ENCODE peak calls at places on chromosome 18, in seven cellular contexts. N is GM12892, Q is K562, E is SK-N-SH, C is HepG2, X is GM12878, T is H1. D is an unnamed sample.

GRCh38 chr18:25594351-25594750 is 242.4 kb upstream of the ZNF521 start:
- DNase-seq in Q (no peak), X (no peak), N (no peak), E (peak; percentile 16), C (no peak), T (no peak), D (no peak)

GRCh38 chr18:3525870-3526420 is 76.0 kb downstream of the TGIF1 start:
- DNase-seq in C (no peak), Q (peak; percentile 67), T (no peak), N (no peak), X (peak; percentile 65), E (no peak), D (peak; percentile 28)

GRCh38 chr18:55603775-55604174 is 15.8 kb upstream of the TCF4 start:
- DNase-seq in C (no peak), N (no peak), T (no peak), X (no peak), Q (no peak), E (no peak), D (no peak)

GRCh38 chr18:2994603-2995432 is 18.1 kb downstream of the LPIN2 start:
- DNase-seq in T (no peak), X (no peak), E (no peak), C (no peak), Q (peak; percentile 91), N (no peak), D (no peak)

GRCh38 chr18:48820483-48821250 is 130.1 kb downstream of the SMAD7 start:
- DNase-seq in Q (no peak), T (no peak), C (no peak), X (peak; percentile 93), E (no peak), N (peak; percentile 68), D (peak; percentile 64)

GRCh38 chr18:68148862-68149261 is 566.0 kb downstream of the TMX3 start:
- DNase-seq in C (no peak), X (no peak), Q (no peak), N (no peak), T (no peak), E (no peak), D (no peak)

GRCh38 chr18:41126541-41127235 is 828.3 kb upstream of the PIK3C3 start:
- DNase-seq in C (no peak), X (no peak), E (no peak), Q (no peak), T (no peak), N (no peak), D (no peak)

GRCh38 chr18:56083889-56084288 is 495.9 kb upstream of the TCF4 start:
- DNase-seq in C (no peak), Q (no peak), N (no peak), X (no peak), T (no peak), E (no peak), D (no peak)

GRCh38 chr18:56756971-56757370 is 105.8 kb downstream of the WDR7 start:
- DNase-seq in E (no peak), Q (no peak), T (no peak), C (no peak), X (no peak), N (no peak), D (no peak)

GRCh38 chr18:21548647-21549046 is 51.9 kb downstream of the ESCO1 start:
- DNase-seq in T (no peak), E (no peak), C (no peak), Q (no peak), X (no peak), N (no peak), D (no peak)

GRCh38 chr18:36817039-36817438 is 11.8 kb downstream of the TPGS2 start:
- DNase-seq in X (no peak), E (no peak), C (no peak), N (no peak), T (no peak), Q (no peak), D (no peak)

GRCh38 chr18:43484710-43485109 is 207.4 kb upstream of the SYT4 start:
- DNase-seq in N (no peak), E (no peak), C (peak; percentile 5), X (no peak), T (no peak), Q (no peak), D (no peak)

GRCh38 chr18:23737578-23737977 is 48.3 kb downstream of the LAMA3 start:
- DNase-seq in Q (no peak), N (no peak), E (no peak), C (no peak), T (no peak), X (no peak), D (no peak)

GRCh38 chr18:79599503-79599931 is 80.1 kb upstream of the CTDP1 start:
- DNase-seq in E (no peak), C (no peak), Q (no peak), N (no peak), T (no peak), X (no peak), D (no peak)

GRCh38 chr18:54828986-54829385 is 709 bp downstream of the RAB27B start:
- DNase-seq in T (no peak), C (no peak), Q (no peak), N (no peak), E (no peak), X (no peak), D (no peak)

GRCh38 chr18:10067670-10068659 is 154.1 kb downstream of the VAPA start:
- DNase-seq in Q (no peak), T (no peak), X (no peak), N (no peak), C (no peak), E (no peak), D (no peak)

GRCh38 chr18:59372975-59373374 is 13.9 kb upstream of the LMAN1 start:
- DNase-seq in X (no peak), Q (no peak), T (no peak), N (no peak), C (no peak), E (no peak), D (no peak)

GRCh38 chr18:13239557-13239956 is 21.0 kb downstream of the LDLRAD4 start:
- DNase-seq in C (no peak), N (no peak), E (no peak), T (no peak), X (no peak), Q (no peak), D (no peak)

GRCh38 chr18:63439334-63439733 is 17.1 kb upstream of the VPS4B start:
- DNase-seq in N (no peak), Q (peak; percentile 52), C (peak; percentile 33), E (peak; percentile 76), T (peak; percentile 43), X (no peak), D (peak; percentile 32)

GRCh38 chr18:35497334-35498197 is at the start of gene INO80C:
- DNase-seq in N (peak; percentile 84), C (peak; percentile 85), X (peak; percentile 85), E (peak; percentile 91), Q (peak; percentile 95), T (peak; percentile 62), D (peak; percentile 77)

GRCh38 chr18:35495821-35496368 is 1.9 kb downstream of the INO80C start:
- DNase-seq in C (no peak), T (no peak), E (no peak), Q (no peak), X (no peak), N (no peak), D (no peak)

GRCh38 chr18:35500113-35500512 is 2.4 kb upstream of the INO80C start:
- DNase-seq in C (no peak), T (no peak), Q (no peak), X (no peak), E (no peak), N (no peak), D (no peak)

GRCh38 chr18:35494281-35494825 is 3.4 kb downstream of the INO80C start:
- DNase-seq in Q (no peak), T (no peak), X (no peak), C (no peak), N (no peak), E (no peak), D (no peak)

GRCh38 chr18:35497006-35497333 is 790 bp downstream of the INO80C start:
- DNase-seq in N (no peak), X (no peak), Q (no peak), C (no peak), T (no peak), E (no peak), D (no peak)
- TF ChIP-seq TAF1 in N (no peak), X (no peak), Q (no peak), C (no peak), T (no peak), E (no peak), D (no peak)

GRCh38 chr18:74283255-74283554 is 8.6 kb downstream of the CYB5A start:
- DNase-seq in N (no peak), T (no peak), C (no peak), Q (no peak), X (no peak), E (no peak), D (no peak)

GRCh38 chr18:74281639-74282358 is 10.0 kb downstream of the CYB5A start:
- DNase-seq in Q (no peak), C (peak; percentile 81), X (no peak), N (no peak), E (no peak), T (no peak), D (no peak)

GRCh38 chr18:74284501-74285004 is 7.2 kb downstream of the CYB5A start:
- DNase-seq in Q (no peak), N (no peak), T (no peak), X (no peak), E (peak; percentile 39), C (no peak), D (no peak)

GRCh38 chr18:74282359-74283254 is 9.2 kb downstream of the CYB5A start:
- DNase-seq in E (no peak), X (no peak), N (no peak), C (peak; percentile 44), T (no peak), Q (no peak), D (no peak)

GRCh38 chr18:74283646-74284045 is 8.1 kb downstream of the CYB5A start:
- DNase-seq in C (no peak), Q (no peak), T (no peak), N (no peak), X (no peak), E (no peak), D (no peak)
- TF ChIP-seq TAF1 in C (no peak), Q (no peak), T (no peak), N (no peak), X (no peak), E (no peak), D (no peak)

DNA sequence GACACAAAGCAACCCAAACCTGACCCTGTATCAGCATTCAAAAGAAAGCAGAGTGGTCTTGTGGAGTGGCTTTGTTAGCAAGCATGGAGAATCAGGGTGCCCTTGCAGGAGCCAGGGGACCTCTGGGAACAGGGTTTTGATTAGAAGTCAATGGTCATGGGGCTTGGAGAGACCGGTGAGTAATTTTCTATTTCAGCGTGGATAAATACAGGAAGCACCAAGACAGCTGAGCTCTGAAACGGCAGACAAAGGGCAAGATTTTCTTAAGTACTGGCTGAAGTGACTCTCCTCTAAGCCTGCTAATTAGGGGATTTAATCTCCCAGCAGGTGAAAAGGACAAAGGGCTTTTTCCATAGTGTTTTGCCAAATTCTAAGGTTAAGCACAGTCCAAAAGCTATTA is 78.0 kb upstream of the GAREM1 start:
- DNase-seq in T (peak; percentile 17), N (no peak), X (no peak), E (no peak), Q (no peak), C (no peak), D (no peak)
- TF ChIP-seq TAF1 in T (no peak), N (no peak), X (no peak), E (no peak), Q (no peak), C (no peak), D (no peak)

DNA sequence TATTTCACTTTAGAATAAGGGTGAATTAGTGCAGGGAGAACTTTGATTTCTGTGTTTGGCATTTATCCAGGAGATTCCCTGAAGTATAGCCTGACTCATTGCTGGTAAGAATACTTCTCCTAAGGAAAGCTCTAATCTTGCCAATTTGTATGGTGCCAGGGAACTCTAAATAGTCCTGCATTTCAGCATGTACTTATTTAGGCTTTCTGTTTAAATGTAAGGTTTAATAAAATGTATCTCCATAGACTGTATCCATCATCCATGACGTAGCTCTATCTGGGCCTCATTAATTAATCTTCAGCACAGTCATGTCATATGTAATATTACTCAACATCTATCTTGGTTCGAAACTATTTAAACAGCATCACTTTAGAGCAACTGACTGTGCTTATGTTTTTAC is 127.8 kb downstream of the DOK6 start:
- DNase-seq in E (no peak), C (no peak), Q (no peak), X (no peak), T (no peak), N (no peak), D (no peak)
- TF ChIP-seq TAF1 in E (no peak), C (no peak), Q (no peak), X (no peak), T (no peak), N (no peak), D (no peak)